ENCODE peak calls at places on chromosomes 2 and 18, in seven cellular contexts. K, U, V, B, X, P and I are unnamed samples.

GRCh38 chr2:27996156-27996920 is 105.8 kb downstream of the BABAM2 start:
- DNase-seq in K (no peak), U (no peak), V (no peak), B (no peak), X (no peak), P (no peak), I (no peak)

GRCh38 chr2:31384351-31384750 is 30.2 kb downstream of the XDH start:
- DNase-seq in K (peak; percentile 82), U (peak; percentile 94), V (no peak), B (no peak), X (no peak), P (peak; percentile 96), I (peak; percentile 88)

GRCh38 chr2:239947361-239948045 is 77.6 kb downstream of the NDUFA10 start:
- DNase-seq in K (no peak), U (no peak), V (peak; percentile 18), B (no peak), X (peak; percentile 77), P (no peak), I (no peak)

GRCh38 chr2:56230171-56230570 is 46.4 kb downstream of the CCDC85A start:
- DNase-seq in K (peak; percentile 82), U (no peak), V (no peak), B (no peak), X (no peak), P (peak; percentile 0), I (peak; percentile 10)

GRCh38 chr18:52334896-52335295 is 5.1 kb upstream of the DCC start:
- DNase-seq in K (no peak), U (peak; percentile 80), V (no peak), B (no peak), X (no peak), P (peak; percentile 66), I (peak; percentile 67)

GRCh38 chr2:185567940-185568339 is 170.7 kb upstream of the FSIP2 start:
- DNase-seq in K (no peak), U (no peak), V (no peak), B (no peak), X (no peak), P (no peak), I (no peak)

GRCh38 chr2:120436885-120437603 is 91.1 kb downstream of the INHBB start:
- DNase-seq in K (peak; percentile 24), U (peak; percentile 29), V (no peak), B (no peak), X (no peak), P (peak; percentile 13), I (peak; percentile 21)

GRCh38 chr2:233990261-233990798 is 60.2 kb upstream of the SPP2 start:
- DNase-seq in K (no peak), U (no peak), V (no peak), B (no peak), X (no peak), P (no peak), I (peak; percentile 68)

GRCh38 chr2:71795486-71795885 is 342.1 kb downstream of the DYSF start:
- DNase-seq in K (no peak), U (no peak), V (no peak), B (no peak), X (no peak), P (no peak), I (no peak)

GRCh38 chr2:175880-176800 is 87.7 kb downstream of the SH3YL1 start:
- DNase-seq in K (no peak), U (peak; percentile 51), V (no peak), B (no peak), X (no peak), P (peak; percentile 1), I (no peak)

GRCh38 chr18:46718501-46719341 is 38.1 kb downstream of the ST8SIA5 start:
- DNase-seq in K (peak; percentile 91), U (peak; percentile 68), V (no peak), B (no peak), X (no peak), P (peak; percentile 68), I (peak; percentile 93)

GRCh38 chr2:100408104-100408503 is 9.4 kb downstream of the CHST10 start:
- DNase-seq in K (no peak), U (no peak), V (peak; percentile 27), B (no peak), X (no peak), P (no peak), I (no peak)

GRCh38 chr2:222651721-222652420 is 4.0 kb downstream of the FARSB start:
- DNase-seq in K (no peak), U (no peak), V (no peak), B (no peak), X (no peak), P (peak; percentile 28), I (no peak)

GRCh38 chr2:73356097-73356496 is 29.5 kb upstream of the ALMS1 start:
- DNase-seq in K (no peak), U (no peak), V (no peak), B (no peak), X (no peak), P (no peak), I (no peak)

GRCh38 chr2:105517814-105518705 is 119.2 kb upstream of the FHL2 start:
- DNase-seq in K (no peak), U (peak; percentile 81), V (peak; percentile 87), B (no peak), X (no peak), P (no peak), I (peak; percentile 57)

GRCh38 chr18:36711813-36712444 is 116.9 kb downstream of the TPGS2 start:
- DNase-seq in K (peak; percentile 18), U (peak; percentile 62), V (peak; percentile 23), B (no peak), X (no peak), P (peak; percentile 94), I (peak; percentile 93)

GRCh38 chr2:10042301-10043161 is 819 bp upstream of the KLF11 start:
- DNase-seq in K (no peak), U (peak; percentile 87), V (peak; percentile 89), B (peak; percentile 79), X (no peak), P (peak; percentile 47), I (peak; percentile 56)

GRCh38 chr2:11024010-11024615 is 112.4 kb downstream of the KCNF1 start:
- DNase-seq in K (no peak), U (peak; percentile 58), V (no peak), B (no peak), X (no peak), P (no peak), I (no peak)

GRCh38 chr2:109711230-109712125 is 82.6 kb upstream of the RGPD5 start:
- DNase-seq in K (no peak), U (no peak), V (no peak), B (no peak), X (no peak), P (no peak), I (no peak)

GRCh38 chr2:113720167-113720566 is 36.3 kb downstream of the SLC35F5 start:
- DNase-seq in K (peak; percentile 56), U (peak; percentile 23), V (no peak), B (no peak), X (no peak), P (peak; percentile 20), I (peak; percentile 48)